ENCODE peak calls at places on chromosomes 5 and 9, in six cellular contexts. X is K562, A is GM12891, T is GM12878, Y is HepG2, R is H1. W is an unnamed sample.

GRCh38 chr5:87541033-87541432 is 128.3 kb upstream of the CCNH start:
- DNase-seq in R (no peak), X (peak), A (no peak), T (no peak), Y (no peak), W (no peak)

GRCh38 chr9:114341991-114342390 is 12.3 kb downstream of the ORM2 start:
- DNase-seq in X (no peak), R (no peak), Y (no peak), A (no peak), T (no peak), W (no peak)

GRCh38 chr9:121075251-121076036 is 689 bp downstream of the CNTRL start:
- DNase-seq in T (no peak), A (no peak), X (no peak), R (no peak), Y (no peak), W (no peak)

GRCh38 chr9:134814598-134815215 is 65.9 kb upstream of the FCN2 start:
- DNase-seq in Y (no peak), R (no peak), A (no peak), X (no peak), T (no peak), W (no peak)

GRCh38 chr9:34637356-34638137 is at the start of gene SIGMAR1:
- DNase-seq in A (peak), X (peak), T (peak), Y (peak), R (peak), W (peak)

GRCh38 chr9:130417602-130418001 is 27.2 kb upstream of the ASS1 start:
- DNase-seq in T (no peak), R (no peak), X (peak), Y (no peak), A (no peak), W (no peak)

GRCh38 chr5:151739939-151740335 is 18.5 kb downstream of the ATOX1 start:
- DNase-seq in R (no peak), Y (no peak), T (no peak), A (no peak), X (no peak), W (no peak)

GRCh38 chr5:40676643-40677333 is 2.9 kb upstream of the PTGER4 start:
- DNase-seq in T (no peak), A (no peak), Y (no peak), X (no peak), R (no peak), W (no peak)

GRCh38 chr5:43039468-43040286 is 442 bp downstream of the ANXA2R start:
- DNase-seq in R (no peak), T (no peak), A (no peak), Y (peak), X (peak), W (no peak)

GRCh38 chr5:172554562-172554961 is 86.5 kb upstream of the NEURL1B start:
- DNase-seq in A (no peak), R (no peak), T (no peak), Y (no peak), X (no peak), W (no peak)

GRCh38 chr9:88388886-88389617 is 808 bp downstream of the SPIN1 start:
- DNase-seq in Y (peak), A (peak), R (no peak), T (no peak), X (peak), W (peak)

GRCh38 chr9:86303316-86303975 is 21.1 kb upstream of the ISCA1 start:
- DNase-seq in A (no peak), R (no peak), X (peak), T (no peak), Y (no peak), W (no peak)

GRCh38 chr9:114286146-114286679 is 36.7 kb upstream of the ORM1 start:
- DNase-seq in T (no peak), Y (no peak), A (no peak), R (no peak), X (no peak), W (no peak)

GRCh38 chr5:149497357-149497756 is 53.9 kb downstream of the CSNK1A1 start:
- DNase-seq in T (no peak), A (no peak), R (no peak), Y (no peak), X (no peak), W (no peak)

GRCh38 chr9:4335631-4336030 is 35.8 kb upstream of the GLIS3 start:
- DNase-seq in R (no peak), T (no peak), X (no peak), A (no peak), Y (no peak), W (no peak)

GRCh38 chr9:93128715-93129224 is 5.3 kb downstream of the NINJ1 start:
- DNase-seq in A (no peak), R (no peak), Y (no peak), X (no peak), T (no peak), W (no peak)

GRCh38 chr9:133527444-133527920 is 2.7 kb upstream of the MYMK start:
- DNase-seq in R (no peak), Y (no peak), X (no peak), T (no peak), A (no peak), W (no peak)

GRCh38 chr5:1668141-1668721 is 131.4 kb downstream of the MRPL36 start:
- DNase-seq in T (no peak), X (peak), R (no peak), Y (no peak), A (no peak), W (no peak)

GRCh38 chr5:13664377-13664776 is 280.1 kb downstream of the DNAH5 start:
- DNase-seq in R (no peak), Y (no peak), T (no peak), A (no peak), X (no peak), W (no peak)

GRCh38 chr5:8912106-8912505 is 633.8 kb downstream of the SEMA5A start:
- DNase-seq in R (no peak), A (no peak), Y (no peak), T (no peak), X (no peak), W (no peak)

GRCh38 chr5:89313804-89314588 is 431.0 kb upstream of the MEF2C start:
- DNase-seq in A (peak), R (no peak), T (peak), X (peak), Y (no peak), W (no peak)

GRCh38 chr9:77011973-77012817 is 7.3 kb upstream of the FOXB2 start:
- DNase-seq in A (no peak), R (no peak), Y (peak), X (peak), T (no peak), W (no peak)

GRCh38 chr9:21395778-21396717 is 10.8 kb upstream of the IFNA2 start:
- DNase-seq in T (no peak), A (peak), Y (peak), X (no peak), R (no peak), W (peak)

GRCh38 chr9:131923766-131924165 is 155.9 kb downstream of the MED27 start:
- DNase-seq in X (no peak), T (no peak), A (no peak), R (no peak), Y (no peak), W (no peak)

GRCh38 chr5:20360243-20360642 is 372.2 kb upstream of the CDH18 start:
- DNase-seq in A (no peak), R (no peak), Y (no peak), T (no peak), X (no peak), W (no peak)

GRCh38 chr9:81877047-81877446 is 51.2 kb upstream of the SPATA31D4 start:
- DNase-seq in X (no peak), T (no peak), Y (no peak), R (no peak), A (no peak), W (no peak)

GRCh38 chr5:157772077-157772613 is 28.6 kb downstream of the LSM11 start:
- DNase-seq in T (no peak), Y (no peak), X (no peak), R (no peak), A (no peak), W (no peak)

GRCh38 chr5:175475248-175475647 is 3.1 kb upstream of the SFXN1 start:
- DNase-seq in A (no peak), X (no peak), Y (peak), R (no peak), T (no peak), W (no peak)

GRCh38 chr9:132154925-132155324 is 6.9 kb upstream of the NTNG2 start:
- DNase-seq in X (peak), R (no peak), Y (no peak), A (no peak), T (no peak), W (no peak)

GRCh38 chr5:54889826-54890225 is 95.6 kb downstream of the ESM1 start:
- DNase-seq in A (no peak), X (no peak), T (no peak), R (no peak), Y (no peak), W (no peak)

GRCh38 chr5:180323929-180324632 is 29.1 kb downstream of the GFPT2 start:
- DNase-seq in X (no peak), R (no peak), Y (no peak), A (no peak), T (no peak), W (no peak)

GRCh38 chr5:125058185-125058826 is 311.9 kb upstream of the ZNF608 start:
- DNase-seq in T (no peak), A (no peak), Y (no peak), R (no peak), X (no peak), W (no peak)

DNA sequence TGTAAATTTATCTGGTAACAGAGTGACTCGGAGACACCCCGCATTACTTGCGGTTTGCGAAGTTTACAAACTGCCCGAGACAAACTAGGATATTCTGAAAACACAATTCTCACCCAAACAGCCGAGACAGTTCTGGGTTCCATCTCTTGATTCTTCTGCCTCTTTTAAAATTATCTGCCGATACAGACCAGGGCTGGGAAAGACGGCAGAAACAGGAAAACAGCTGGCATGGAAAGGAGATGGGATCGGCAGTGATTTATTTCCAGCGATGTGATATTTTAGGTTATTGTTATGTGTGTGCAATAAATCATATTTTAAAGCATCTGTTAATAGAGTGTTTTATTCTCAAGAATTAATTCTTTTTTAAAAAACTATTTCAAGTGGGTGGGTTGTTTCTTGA is 93.3 kb upstream of the LMX1B start:
- DNase-seq in A (no peak), Y (no peak), X (no peak), T (no peak), R (no peak), W (no peak)
- TF ChIP-seq POLR2A in A (no peak), Y (no peak), X (no peak), T (no peak), R (no peak), W (no peak)

GRCh38 chr5:137114529-137114928 is 384.6 kb downstream of the SPOCK1 start:
- DNase-seq in Y (no peak), R (no peak), X (peak), A (no peak), T (no peak), W (no peak)
- TF ChIP-seq TAF1 in Y (no peak), R (no peak), X (no peak), A (no peak), T (no peak), W (no peak)

GRCh38 chr5:139278540-139279274 is 14.8 kb upstream of the MATR3 start:
- DNase-seq in X (no peak), T (no peak), R (no peak), A (no peak), Y (no peak), W (no peak)
- TF ChIP-seq POLR2A in X (no peak), T (no peak), R (no peak), A (peak), Y (no peak), W (peak)

DNA sequence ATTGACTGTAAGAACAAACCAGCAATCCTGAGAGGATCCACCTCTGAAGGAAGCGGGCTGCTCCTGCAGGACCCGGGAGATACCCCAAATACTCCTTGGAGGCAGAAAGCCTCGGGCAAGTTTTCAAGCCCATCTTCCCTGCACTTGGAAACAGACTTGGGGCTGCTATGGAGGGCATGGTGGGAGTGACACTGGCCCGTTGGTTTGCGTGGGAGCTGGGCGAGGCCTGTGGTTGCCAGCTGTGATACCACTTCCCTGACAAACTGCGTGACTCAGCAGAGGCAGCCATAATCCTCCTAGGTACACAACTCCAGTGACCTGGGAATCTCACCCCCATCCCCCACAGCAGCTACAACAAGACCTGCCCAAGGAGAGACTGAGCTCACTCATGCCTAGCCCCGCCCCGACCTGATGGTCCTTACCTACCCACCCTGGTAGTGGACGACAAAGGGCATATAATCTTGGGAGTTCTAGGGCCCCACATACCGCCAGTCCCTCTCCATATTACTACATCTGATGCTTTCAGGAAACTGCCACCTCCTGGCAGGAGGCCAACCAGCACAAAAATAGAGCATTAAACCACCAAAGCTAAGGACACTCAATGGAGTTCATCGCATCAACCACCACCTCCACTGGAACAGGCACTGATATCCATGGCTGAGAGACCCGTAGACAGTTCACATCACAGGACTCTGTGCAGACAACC is 38.1 kb upstream of the VLDLR start:
- DNase-seq in A (no peak), X (peak), Y (no peak), T (no peak), R (no peak), W (no peak)
- TF ChIP-seq TAF1 in A (no peak), X (no peak), Y (no peak), T (no peak), R (no peak), W (no peak)

DNA sequence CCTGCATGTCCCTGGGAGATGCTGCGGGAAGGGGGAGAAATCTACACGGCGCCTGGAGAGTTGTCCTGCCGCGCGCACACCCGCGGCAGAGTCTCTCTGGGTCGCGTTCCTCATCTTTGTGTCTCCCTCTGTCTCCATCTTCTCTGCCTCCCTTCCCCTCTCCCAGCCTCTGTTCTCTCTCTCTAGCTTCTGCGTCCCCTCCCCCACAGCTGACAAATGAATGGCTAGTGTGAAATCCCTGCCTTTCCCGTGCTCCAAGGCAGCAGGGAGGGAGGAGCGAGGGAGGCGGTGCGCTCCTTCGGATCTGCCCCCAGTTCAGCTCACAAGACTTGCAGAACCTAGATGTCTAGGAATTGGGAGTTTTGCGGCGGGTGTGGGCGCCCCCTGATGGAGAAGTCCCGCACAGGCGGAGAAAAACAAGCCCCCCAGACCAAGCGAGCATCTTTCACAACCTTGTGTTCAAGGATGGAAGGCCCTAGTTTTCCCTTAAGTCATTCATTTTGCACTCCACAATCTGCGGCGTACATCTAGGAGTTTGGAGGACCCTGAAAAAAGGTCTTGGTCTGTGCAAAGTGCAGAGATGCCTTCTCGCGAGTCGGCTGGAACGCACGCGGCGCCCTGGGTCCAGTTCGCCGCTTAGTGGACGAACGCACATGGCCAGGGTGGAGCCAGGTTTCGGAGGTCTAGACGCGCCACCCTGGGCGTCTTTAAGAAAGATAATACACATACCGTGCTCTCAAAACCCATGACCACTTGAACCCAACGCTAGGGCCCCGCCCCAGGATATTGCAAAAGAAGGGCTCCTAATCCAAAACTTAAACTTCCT is 2.0 kb downstream of the VCAN start:
- DNase-seq in Y (no peak), A (peak), X (peak), R (peak), T (peak), W (peak)
- TF ChIP-seq POLR2A in Y (no peak), A (no peak), X (no peak), R (peak), T (no peak), W (no peak)

GRCh38 chr9:38294561-38294960 is 97.9 kb upstream of the ALDH1B1 start:
- DNase-seq in T (no peak), A (no peak), X (no peak), Y (no peak), R (no peak), W (no peak)
- TF ChIP-seq TAF1 in T (no peak), A (no peak), X (no peak), Y (no peak), R (no peak), W (no peak)

W was measured in GM12892.